ENCODE peak calls at places on chromosomes 5 and 9, in ten cellular contexts. S, P, M, E, Q, Z, H, K, I and R are unnamed samples.

GRCh38 chr9:28916348-28916747 is 1343.1 kb upstream of the C9orf72 start:
- DNase-seq in S (no peak), P (no peak), M (no peak), E (no peak), Q (no peak), Z (no peak), H (no peak), K (no peak), I (no peak), R (no peak)

GRCh38 chr5:132465095-132465707 is 25.4 kb downstream of the IRF1 start:
- DNase-seq in S (no peak), P (no peak), M (no peak), E (no peak), Q (no peak), Z (no peak), H (no peak), K (no peak), I (no peak), R (no peak)

GRCh38 chr5:108212775-108213346 is 169.0 kb downstream of the FBXL17 start:
- DNase-seq in S (no peak), P (peak), M (no peak), E (no peak), Q (peak), Z (no peak), H (peak), K (no peak), I (no peak), R (no peak)

GRCh38 chr5:118554991-118555390 is 433.4 kb downstream of the DTWD2 start:
- DNase-seq in S (no peak), P (no peak), M (no peak), E (no peak), Q (no peak), Z (no peak), H (no peak), K (no peak), I (no peak), R (no peak)

GRCh38 chr5:111493031-111493430 is 19.3 kb downstream of the STARD4 start:
- DNase-seq in S (no peak), P (no peak), M (no peak), E (no peak), Q (no peak), Z (no peak), H (no peak), K (no peak), I (no peak), R (no peak)

GRCh38 chr5:32096891-32097592 is 77.1 kb downstream of the GOLPH3 start:
- DNase-seq in S (no peak), P (no peak), M (no peak), E (no peak), Q (no peak), Z (no peak), H (no peak), K (peak), I (no peak), R (no peak)

GRCh38 chr5:142977363-142978051 is 207.3 kb downstream of the ARHGAP26 start:
- DNase-seq in S (no peak), P (no peak), M (no peak), E (peak), Q (peak), Z (no peak), H (peak), K (no peak), I (no peak), R (no peak)

GRCh38 chr9:101592788-101593187 is 2.0 kb downstream of the PPP3R2 start:
- DNase-seq in S (no peak), P (no peak), M (no peak), E (no peak), Q (no peak), Z (no peak), H (no peak), K (no peak), I (no peak), R (no peak)

GRCh38 chr9:94840738-94841137 is 114.2 kb downstream of the AOPEP start:
- DNase-seq in S (no peak), P (no peak), M (no peak), E (no peak), Q (no peak), Z (no peak), H (no peak), K (no peak), I (no peak), R (no peak)

GRCh38 chr5:62326302-62326701 is 20.3 kb downstream of the KIF2A start:
- DNase-seq in S (no peak), P (no peak), M (no peak), E (no peak), Q (no peak), Z (no peak), H (no peak), K (no peak), I (no peak), R (no peak)

GRCh38 chr5:1362242-1363015 is 17.5 kb upstream of the CLPTM1L start:
- DNase-seq in S (no peak), P (no peak), M (no peak), E (no peak), Q (no peak), Z (no peak), H (no peak), K (no peak), I (no peak), R (no peak)

GRCh38 chr9:114847492-114848417 is 41.9 kb upstream of the TNFSF15 start:
- DNase-seq in S (no peak), P (no peak), M (no peak), E (no peak), Q (no peak), Z (no peak), H (no peak), K (no peak), I (no peak), R (no peak)

GRCh38 chr5:139575751-139576150 is 14.6 kb downstream of the UBE2D2 start:
- DNase-seq in S (no peak), P (no peak), M (no peak), E (no peak), Q (no peak), Z (no peak), H (no peak), K (no peak), I (no peak), R (no peak)

GRCh38 chr5:72472666-72473422 is 34.4 kb downstream of the ZNF366 start:
- DNase-seq in S (no peak), P (no peak), M (no peak), E (no peak), Q (no peak), Z (no peak), H (peak), K (no peak), I (no peak), R (no peak)

GRCh38 chr5:170534941-170535340 is 31.1 kb downstream of the KCNIP1 start:
- DNase-seq in S (no peak), P (no peak), M (no peak), E (no peak), Q (no peak), Z (no peak), H (no peak), K (no peak), I (no peak), R (no peak)

GRCh38 chr5:96388186-96388585 is 44.9 kb downstream of the PCSK1 start:
- DNase-seq in S (no peak), P (no peak), M (no peak), E (no peak), Q (no peak), Z (no peak), H (peak), K (no peak), I (no peak), R (no peak)

GRCh38 chr9:113973963-113974413 is 97.9 kb downstream of the ZNF618 start:
- DNase-seq in S (no peak), P (no peak), M (no peak), E (no peak), Q (no peak), Z (no peak), H (peak), K (peak), I (no peak), R (no peak)

GRCh38 chr5:179275941-179276837 is 69.1 kb downstream of the ADAMTS2 start:
- DNase-seq in S (no peak), P (no peak), M (no peak), E (no peak), Q (peak), Z (no peak), H (peak), K (peak), I (no peak), R (no peak)

GRCh38 chr9:75229605-75230332 is 141.5 kb downstream of the OSTF1 start:
- DNase-seq in S (no peak), P (no peak), M (no peak), E (no peak), Q (no peak), Z (no peak), H (peak), K (peak), I (no peak), R (no peak)

GRCh38 chr5:132256086-132256782 is 1.3 kb upstream of the PDLIM4 start:
- DNase-seq in S (no peak), P (no peak), M (peak), E (no peak), Q (no peak), Z (no peak), H (no peak), K (no peak), I (no peak), R (no peak)

GRCh38 chr9:121958530-121958929 is 134.6 kb downstream of the TTLL11 start:
- DNase-seq in S (no peak), P (no peak), M (no peak), E (no peak), Q (no peak), Z (no peak), H (no peak), K (no peak), I (no peak), R (no peak)

GRCh38 chr9:127305450-127306226 is 41.1 kb downstream of the GARNL3 start:
- DNase-seq in S (no peak), P (no peak), M (no peak), E (no peak), Q (no peak), Z (no peak), H (no peak), K (no peak), I (no peak), R (no peak)

GRCh38 chr9:78213696-78214095 is 22.2 kb upstream of the CEP78 start:
- DNase-seq in S (no peak), P (no peak), M (peak), E (no peak), Q (no peak), Z (no peak), H (peak), K (no peak), I (no peak), R (no peak)

GRCh38 chr9:35686222-35687203 is 3.2 kb downstream of the TPM2 start:
- DNase-seq in S (no peak), P (no peak), M (no peak), E (no peak), Q (no peak), Z (no peak), H (peak), K (no peak), I (no peak), R (no peak)

GRCh38 chr9:93491593-93492232 is 38.3 kb upstream of the FAM120AOS start:
- DNase-seq in S (no peak), P (no peak), M (no peak), E (no peak), Q (no peak), Z (no peak), H (no peak), K (no peak), I (no peak), R (no peak)

GRCh38 chr9:36092509-36093215 is 43.9 kb upstream of the GLIPR2 start:
- DNase-seq in S (no peak), P (no peak), M (peak), E (peak), Q (no peak), Z (peak), H (no peak), K (no peak), I (peak), R (no peak)

GRCh38 chr9:85900504-85901201 is 40.3 kb upstream of the NAA35 start:
- DNase-seq in S (no peak), P (no peak), M (peak), E (peak), Q (peak), Z (peak), H (peak), K (no peak), I (peak), R (no peak)